ENCODE peak calls at places on chromosome 3, in ten cellular contexts. B is AG09319; E is GM12878; I is astrocyte of the spinal cord; C is fibroblast of pulmonary artery; W is adrenal gland; O is progenitor cell of endocrine pancreas; A is transverse colon; N is CD8-positive, alpha-beta T cell; D is HFFc6. P is an unnamed sample.

GRCh38 chr3:58353722-58354553 is 21.2 kb downstream of the PXK start:
- DNase-seq in B (no peak), W (no peak), A (no peak), C (peak; percentile 57), I (no peak), D (no peak), E (no peak), O (no peak), N (no peak), P (no peak)

GRCh38 chr3:67329358-67329757 is 325.1 kb downstream of the SUCLG2 start:
- DNase-seq in O (no peak), D (no peak), C (no peak), E (peak; percentile 1), B (no peak), A (no peak), I (no peak), N (no peak), W (no peak), P (peak; percentile 3)

GRCh38 chr3:1087066-1087555 is 5.7 kb upstream of the CNTN6 start:
- DNase-seq in W (peak; percentile 46), B (peak; percentile 28), I (peak; percentile 95), O (no peak), N (no peak), E (no peak), A (no peak), D (peak; percentile 9), C (peak; percentile 86), P (no peak)

GRCh38 chr3:133256787-133257483 is 142.9 kb upstream of the BFSP2 start:
- DNase-seq in W (no peak), B (no peak), O (no peak), N (no peak), A (no peak), C (no peak), E (peak; percentile 5), I (no peak), D (peak; percentile 25), P (no peak)

GRCh38 chr3:140375002-140375401 is 302.9 kb upstream of the TRIM42 start:
- DNase-seq in A (no peak), I (no peak), C (no peak), O (no peak), N (no peak), B (no peak), E (no peak), D (no peak), W (no peak), P (no peak)

GRCh38 chr3:1183320-1184048 is 90.7 kb downstream of the CNTN6 start:
- DNase-seq in E (no peak), B (no peak), N (no peak), I (peak; percentile 77), C (peak; percentile 69), A (no peak), W (peak; percentile 68), O (no peak), D (no peak), P (no peak)

GRCh38 chr3:133152056-133152455 is 113.9 kb downstream of the TMEM108 start:
- DNase-seq in E (no peak), A (no peak), W (no peak), D (no peak), I (no peak), N (no peak), O (no peak), C (no peak), B (no peak), P (no peak)

GRCh38 chr3:185549651-185550111 is 2.7 kb downstream of the LIPH start:
- DNase-seq in C (peak; percentile 54), D (peak; percentile 57), B (no peak), I (peak; percentile 15), A (no peak), O (no peak), N (no peak), W (no peak), E (no peak), P (no peak)

GRCh38 chr3:188001052-188001567 is 152.8 kb upstream of the LPP start:
- DNase-seq in O (no peak), D (no peak), B (no peak), N (no peak), C (no peak), W (no peak), A (no peak), E (no peak), I (peak; percentile 33), P (no peak)

GRCh38 chr3:137165117-137165806 is 207.5 kb downstream of the IL20RB start:
- DNase-seq in B (no peak), A (no peak), W (no peak), N (no peak), C (peak; percentile 0), D (peak; percentile 5), I (peak; percentile 35), O (no peak), E (no peak), P (no peak)

GRCh38 chr3:66644549-66644948 is 143.7 kb upstream of the LRIG1 start:
- DNase-seq in W (no peak), B (no peak), D (no peak), I (no peak), N (no peak), O (no peak), A (no peak), C (no peak), E (no peak), P (no peak)

GRCh38 chr3:164377466-164377865 is 700.8 kb downstream of the SI start:
- DNase-seq in O (no peak), N (no peak), W (no peak), E (no peak), B (no peak), A (no peak), D (no peak), I (no peak), C (no peak), P (no peak)

GRCh38 chr3:22241110-22241509 is 490.1 kb upstream of the ZNF385D start:
- DNase-seq in N (no peak), W (no peak), C (no peak), O (no peak), B (no peak), E (no peak), D (no peak), I (no peak), A (no peak), P (no peak)

GRCh38 chr3:23676093-23676492 is 129.7 kb upstream of the UBE2E1 start:
- DNase-seq in B (no peak), E (no peak), W (no peak), D (peak; percentile 49), O (no peak), A (no peak), I (no peak), N (no peak), C (no peak), P (no peak)
- TF ChIP-seq CTCF in B (no peak), E (no peak), W (no peak), D (peak; percentile 7), O (no peak), A (no peak), I (no peak), N (no peak), C (no peak), P (no peak)

GRCh38 chr3:27324695-27325094 is 44.5 kb downstream of the NEK10 start:
- DNase-seq in I (no peak), C (no peak), W (no peak), E (no peak), N (no peak), A (no peak), O (no peak), D (no peak), B (no peak), P (no peak)

GRCh38 chr3:27323087-27323570 is 46.1 kb downstream of the NEK10 start:
- DNase-seq in W (no peak), E (no peak), A (no peak), I (no peak), D (no peak), B (no peak), N (no peak), O (no peak), C (no peak), P (no peak)

GRCh38 chr3:27326949-27327582 is 42.1 kb downstream of the NEK10 start:
- DNase-seq in B (no peak), E (no peak), I (no peak), A (no peak), C (no peak), W (no peak), D (no peak), N (no peak), O (no peak), P (no peak)

GRCh38 chr3:27326211-27326948 is 42.8 kb downstream of the NEK10 start:
- DNase-seq in W (peak; percentile 21), C (peak; percentile 82), O (no peak), E (no peak), N (no peak), D (peak; percentile 92), A (peak; percentile 25), I (peak; percentile 87), B (peak; percentile 87), P (no peak)

GRCh38 chr3:27325419-27325818 is 43.8 kb downstream of the NEK10 start:
- DNase-seq in W (no peak), E (no peak), N (no peak), C (no peak), D (no peak), B (no peak), O (no peak), I (no peak), A (no peak), P (no peak)
- TF ChIP-seq CTCF in W (no peak), E (peak; percentile 10), N (no peak), C (peak; percentile 6), D (peak; percentile 61), B (no peak), O (no peak), I (no peak), A (no peak), P (peak; percentile 53)

DNA sequence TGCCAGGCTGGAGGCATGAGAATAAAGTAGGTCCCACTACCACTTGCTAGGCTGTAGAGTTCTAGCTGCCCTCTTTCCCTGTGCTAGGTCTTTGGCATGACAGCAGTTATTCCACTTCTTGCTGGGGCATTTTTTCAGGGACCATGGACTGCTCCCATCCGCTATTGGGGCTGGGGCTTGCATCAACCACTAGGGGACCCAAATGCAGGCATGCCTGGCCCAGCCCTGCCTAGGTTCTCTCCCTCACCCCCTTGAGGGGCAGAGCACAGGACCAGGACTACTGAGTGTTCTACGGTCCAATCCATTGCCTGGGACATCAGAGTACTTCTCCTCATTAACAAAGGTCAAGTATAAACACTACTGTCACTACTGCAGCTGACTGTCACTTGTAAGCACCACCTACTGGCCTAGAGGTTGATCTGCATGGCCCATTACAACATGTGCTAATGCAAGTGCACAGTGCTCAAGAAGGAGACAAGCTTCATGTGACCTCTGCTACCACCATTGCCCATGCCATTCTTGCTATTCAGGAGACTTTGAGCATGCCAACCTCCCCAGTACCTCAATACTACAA is 270.5 kb downstream of the MBNL1 start:
- DNase-seq in A (no peak), D (no peak), E (no peak), C (no peak), N (no peak), I (no peak), B (no peak), W (no peak), O (no peak), P (no peak)
- TF ChIP-seq CTCF in A (peak; percentile 15), D (peak; percentile 43), E (no peak), C (peak; percentile 1), N (no peak), I (no peak), B (no peak), W (no peak), O (no peak), P (peak; percentile 52)

GRCh38 chr3:16936233-16936632 is 51.5 kb downstream of the PLCL2 start:
- DNase-seq in B (no peak), A (no peak), D (no peak), W (no peak), O (no peak), C (no peak), N (no peak), I (no peak), E (no peak), P (no peak)
- TF ChIP-seq CTCF in B (no peak), A (no peak), D (no peak), W (no peak), O (no peak), C (no peak), N (no peak), I (no peak), E (no peak), P (no peak)

P was measured in GM06990.